ENCODE peak calls at places on chromosomes 4 and X, in nine cellular contexts. B is IMR-90, A is body of pancreas, E is uterus, G is esophagus muscularis mucosa, I is ovary, D is H1, S is GM12878, L is NB4. O is an unnamed sample.

GRCh38 chr4:57083107-57083506 is 27.1 kb downstream of the IGFBP7 start:
- DNase-seq in B (peak), A (no peak), E (no peak), G (no peak), I (no peak), D (no peak), S (no peak), L (no peak), O (no peak)

GRCh38 chr4:156677136-156677535 is 294.5 kb downstream of the PDGFC start:
- DNase-seq in B (no peak), A (no peak), E (no peak), G (no peak), I (no peak), D (peak), S (no peak), L (peak), O (peak)

GRCh38 chrX:80808160-80808735 is 1.4 kb downstream of the BRWD3 start:
- DNase-seq in B (peak), A (peak), E (peak), G (no peak), I (peak), D (no peak), S (peak), L (peak), O (peak)

GRCh38 chrX:145405012-145405411 is 157.7 kb downstream of the SPANXN1 start:
- DNase-seq in B (peak), A (peak), E (no peak), G (no peak), I (no peak), D (no peak), S (no peak), L (peak), O (peak)

GRCh38 chr4:79364048-79364447 is 38.2 kb upstream of the NAA11 start:
- DNase-seq in B (no peak), A (no peak), E (no peak), G (no peak), I (no peak), D (no peak), S (no peak), L (no peak), O (no peak)

GRCh38 chrX:106698693-106699092 is 27.8 kb upstream of the RNF128 start:
- DNase-seq in B (peak), A (no peak), E (no peak), G (no peak), I (no peak), D (no peak), S (no peak), L (no peak), O (no peak)

GRCh38 chr4:172055498-172055897 is 242.3 kb downstream of the GALNTL6 start:
- DNase-seq in B (no peak), A (no peak), E (no peak), G (no peak), I (no peak), D (no peak), S (no peak), L (no peak), O (no peak)

GRCh38 chr4:47218631-47219030 is 187.3 kb downstream of the GABRB1 start:
- DNase-seq in B (no peak), A (no peak), E (no peak), G (no peak), I (no peak), D (no peak), S (no peak), L (no peak), O (no peak)

GRCh38 chr4:11505225-11505971 is 76.7 kb upstream of the HS3ST1 start:
- DNase-seq in B (no peak), A (peak), E (no peak), G (no peak), I (no peak), D (no peak), S (no peak), L (peak), O (no peak)

GRCh38 chrX:13085533-13085932 is 41.1 kb upstream of the FAM9C start:
- DNase-seq in B (no peak), A (no peak), E (no peak), G (no peak), I (no peak), D (no peak), S (peak), L (peak), O (no peak)

GRCh38 chr4:157994863-157995262 is 178.0 kb downstream of the GASK1B start:
- DNase-seq in B (no peak), A (no peak), E (no peak), G (no peak), I (no peak), D (no peak), S (no peak), L (no peak), O (no peak)

GRCh38 chr4:176622251-176622968 is 170.3 kb downstream of the VEGFC start:
- DNase-seq in B (peak), A (no peak), E (no peak), G (no peak), I (no peak), D (no peak), S (no peak), L (no peak), O (no peak)

GRCh38 chr4:109801895-109802319 is at the start of gene CFI:
- DNase-seq in B (peak), A (no peak), E (no peak), G (no peak), I (no peak), D (no peak), S (no peak), L (no peak), O (no peak)

GRCh38 chr4:156475322-156475721 is 496.3 kb downstream of the PDGFC start:
- DNase-seq in B (peak), A (no peak), E (no peak), G (no peak), I (no peak), D (no peak), S (no peak), L (peak), O (peak)

GRCh38 chr4:159435561-159436023 is 332.7 kb downstream of the RAPGEF2 start:
- DNase-seq in B (no peak), A (no peak), E (no peak), G (no peak), I (no peak), D (no peak), S (peak), L (peak), O (no peak)

GRCh38 chrX:71098951-71099506 is 3.4 kb downstream of the FOXO4 start:
- DNase-seq in B (no peak), A (no peak), E (no peak), G (no peak), I (no peak), D (no peak), S (no peak), L (no peak), O (no peak)

GRCh38 chr4:21476753-21477152 is 471.8 kb downstream of the KCNIP4 start:
- DNase-seq in B (no peak), A (no peak), E (no peak), G (no peak), I (no peak), D (peak), S (no peak), L (peak), O (no peak)

GRCh38 chr4:122346503-122346902 is 32.3 kb upstream of the ADAD1 start:
- DNase-seq in B (no peak), A (no peak), E (no peak), G (no peak), I (no peak), D (no peak), S (no peak), L (no peak), O (no peak)

GRCh38 chrX:68354869-68355628 is 78.2 kb downstream of the OPHN1 start:
- DNase-seq in B (peak), A (no peak), E (no peak), G (no peak), I (no peak), D (no peak), S (no peak), L (no peak), O (no peak)

GRCh38 chr4:86233681-86234080 is 126.2 kb downstream of the MAPK10 start:
- DNase-seq in B (peak), A (no peak), E (no peak), G (no peak), I (no peak), D (no peak), S (no peak), L (no peak), O (no peak)

GRCh38 chrX:17842769-17843525 is 18.2 kb downstream of the RAI2 start:
- DNase-seq in B (no peak), A (no peak), E (no peak), G (no peak), I (no peak), D (no peak), S (no peak), L (peak), O (no peak)

GRCh38 chrX:122154019-122154418 is 1030.1 kb upstream of the GRIA3 start:
- DNase-seq in B (no peak), A (no peak), E (no peak), G (no peak), I (no peak), D (no peak), S (no peak), L (no peak), O (no peak)

GRCh38 chr4:7813674-7814073 is 126.0 kb downstream of the AFAP1 start:
- DNase-seq in B (peak), A (peak), E (no peak), G (no peak), I (no peak), D (no peak), S (no peak), L (no peak), O (no peak)

GRCh38 chr4:47010347-47011188 is 17.2 kb upstream of the GABRA4 start:
- DNase-seq in B (no peak), A (no peak), E (no peak), G (no peak), I (no peak), D (no peak), S (peak), L (peak), O (peak)

GRCh38 chr4:509374-509676 is 10.3 kb downstream of the PIGG start:
- DNase-seq in B (no peak), A (no peak), E (no peak), G (no peak), I (no peak), D (no peak), S (no peak), L (no peak), O (no peak)

GRCh38 chr4:159269143-159269542 is 166.3 kb downstream of the RAPGEF2 start:
- DNase-seq in B (no peak), A (no peak), E (no peak), G (no peak), I (no peak), D (no peak), S (no peak), L (no peak), O (no peak)

GRCh38 chr4:11765849-11766453 is 337.3 kb upstream of the HS3ST1 start:
- DNase-seq in B (peak), A (no peak), E (no peak), G (no peak), I (peak), D (peak), S (no peak), L (peak), O (peak)

GRCh38 chr4:40681600-40682297 is 52.1 kb upstream of the RBM47 start:
- DNase-seq in B (no peak), A (no peak), E (no peak), G (no peak), I (no peak), D (no peak), S (no peak), L (no peak), O (no peak)

GRCh38 chrX:18354369-18355329 is at the start of gene SCML2:
- DNase-seq in B (peak), A (peak), E (peak), G (no peak), I (peak), D (no peak), S (no peak), L (peak), O (peak)

GRCh38 chr4:104487105-104487504 is 7.6 kb downstream of the CXXC4 start:
- DNase-seq in B (no peak), A (peak), E (no peak), G (no peak), I (no peak), D (no peak), S (no peak), L (no peak), O (no peak)

GRCh38 chr4:7264694-7265093 is 72.4 kb downstream of the SORCS2 start:
- DNase-seq in B (no peak), A (no peak), E (no peak), G (no peak), I (no peak), D (no peak), S (no peak), L (no peak), O (no peak)

GRCh38 chr4:82715731-82716617 is 82.6 kb downstream of the SCD5 start:
- DNase-seq in B (peak), A (no peak), E (no peak), G (no peak), I (no peak), D (no peak), S (no peak), L (peak), O (no peak)

GRCh38 chr4:145154573-145154972 is 25.8 kb downstream of the OTUD4 start:
- DNase-seq in B (peak), A (peak), E (no peak), G (no peak), I (no peak), D (no peak), S (no peak), L (no peak), O (peak)

GRCh38 chrX:39532761-39533160 is 565.0 kb downstream of the BCOR start:
- DNase-seq in B (no peak), A (no peak), E (no peak), G (no peak), I (no peak), D (no peak), S (no peak), L (no peak), O (no peak)

GRCh38 chrX:39525758-39526157 is 572.0 kb downstream of the BCOR start:
- DNase-seq in B (no peak), A (no peak), E (no peak), G (no peak), I (no peak), D (no peak), S (no peak), L (no peak), O (no peak)

GRCh38 chrX:39528161-39528560 is 569.6 kb downstream of the BCOR start:
- DNase-seq in B (no peak), A (no peak), E (no peak), G (no peak), I (no peak), D (no peak), S (no peak), L (no peak), O (no peak)

GRCh38 chrX:39527045-39527444 is 570.7 kb downstream of the BCOR start:
- DNase-seq in B (peak), A (no peak), E (no peak), G (no peak), I (no peak), D (no peak), S (no peak), L (peak), O (no peak)
- TF ChIP-seq POLR2A in B (no peak), A (no peak), E (no peak), G (no peak), I (no peak), D (no peak), S (no peak), L (no peak), O (no peak)

GRCh38 chr4:112636688-112637551 is at the start of the genes LARP7 and ZGRF1:
- DNase-seq in B (peak), A (peak), E (peak), G (peak), I (peak), D (peak), S (peak), L (peak), O (peak)
- TF ChIP-seq POLR2A in B (peak), A (peak), E (peak), G (no peak), I (peak), D (peak), S (peak), L (peak), O (peak)

GRCh38 chrX:102659790-102660757 is 8.8 kb downstream of the GPRASP1 start:
- DNase-seq in B (peak), A (peak), E (peak), G (peak), I (peak), D (no peak), S (peak), L (peak), O (peak)
- TF ChIP-seq POLR2A in B (no peak), A (peak), E (peak), G (no peak), I (no peak), D (peak), S (peak), L (no peak), O (peak)

GRCh38 chrX:49199315-49199595 is 738 bp downstream of the SYP start:
- DNase-seq in B (no peak), A (no peak), E (no peak), G (no peak), I (no peak), D (no peak), S (no peak), L (no peak), O (no peak)

GRCh38 chrX:49202022-49202421 is 2.0 kb upstream of the SYP start:
- DNase-seq in B (no peak), A (no peak), E (no peak), G (no peak), I (no peak), D (no peak), S (no peak), L (no peak), O (no peak)

GRCh38 chrX:49197543-49198087 is 2.4 kb downstream of the SYP start:
- DNase-seq in B (no peak), A (no peak), E (no peak), G (no peak), I (no peak), D (no peak), S (no peak), L (no peak), O (no peak)

GRCh38 chrX:49198540-49199314 is 1.3 kb downstream of the SYP start:
- DNase-seq in B (no peak), A (no peak), E (no peak), G (no peak), I (no peak), D (no peak), S (no peak), L (no peak), O (no peak)

DNA sequence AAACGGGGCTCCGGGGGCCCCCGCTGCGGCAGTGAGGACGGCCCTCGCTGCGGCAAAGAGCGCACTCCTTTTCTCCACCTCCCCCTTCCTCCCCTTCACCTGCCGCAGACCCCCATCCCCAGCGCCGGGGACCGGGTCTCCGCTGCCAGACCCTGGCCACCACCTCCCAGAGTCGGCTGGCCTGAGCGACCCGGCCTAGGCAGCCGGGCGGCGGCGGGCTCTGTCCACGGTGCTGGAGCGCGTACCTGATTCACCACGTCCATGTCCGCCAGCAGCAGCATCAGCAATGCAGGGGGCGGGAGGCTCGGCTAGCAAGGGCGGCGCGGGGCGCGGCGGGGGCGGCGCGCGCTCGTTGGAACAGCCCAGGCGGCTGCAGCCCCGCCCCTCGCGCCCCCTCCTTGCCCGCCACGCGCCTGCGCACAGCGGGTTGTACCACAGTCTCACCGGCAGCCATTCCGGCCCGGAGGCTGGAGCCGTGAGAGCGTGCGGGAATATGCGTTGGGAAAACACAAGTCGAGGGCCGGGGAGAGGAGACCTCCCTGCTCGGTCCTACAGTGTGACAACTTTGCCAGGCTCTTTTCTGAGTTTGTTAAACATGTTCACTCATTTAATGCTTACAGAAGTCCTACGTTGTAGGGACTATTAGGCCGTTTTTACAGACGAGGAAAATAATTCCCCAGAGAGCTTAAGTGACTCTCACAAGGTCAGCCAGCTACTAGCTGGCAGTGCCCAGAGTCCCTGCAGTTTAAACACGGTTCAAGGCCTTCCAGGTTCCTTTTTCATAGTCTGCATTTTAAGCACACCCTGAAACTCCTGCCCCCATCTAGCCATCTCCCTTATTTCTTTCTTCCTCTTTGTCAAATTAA is at the start of gene SYP:
- DNase-seq in B (peak), A (peak), E (peak), G (peak), I (peak), D (peak), S (no peak), L (peak), O (peak)
- TF ChIP-seq POLR2A in B (no peak), A (peak), E (peak), G (peak), I (peak), D (peak), S (peak), L (peak), O (peak)

GRCh38 chrX:56995271-56995994 is at the start of gene SPIN3:
- DNase-seq in B (peak), A (peak), E (peak), G (peak), I (peak), D (peak), S (peak), L (peak), O (peak)
- TF ChIP-seq POLR2A in B (no peak), A (peak), E (peak), G (no peak), I (peak), D (peak), S (peak), L (no peak), O (no peak)

DNA sequence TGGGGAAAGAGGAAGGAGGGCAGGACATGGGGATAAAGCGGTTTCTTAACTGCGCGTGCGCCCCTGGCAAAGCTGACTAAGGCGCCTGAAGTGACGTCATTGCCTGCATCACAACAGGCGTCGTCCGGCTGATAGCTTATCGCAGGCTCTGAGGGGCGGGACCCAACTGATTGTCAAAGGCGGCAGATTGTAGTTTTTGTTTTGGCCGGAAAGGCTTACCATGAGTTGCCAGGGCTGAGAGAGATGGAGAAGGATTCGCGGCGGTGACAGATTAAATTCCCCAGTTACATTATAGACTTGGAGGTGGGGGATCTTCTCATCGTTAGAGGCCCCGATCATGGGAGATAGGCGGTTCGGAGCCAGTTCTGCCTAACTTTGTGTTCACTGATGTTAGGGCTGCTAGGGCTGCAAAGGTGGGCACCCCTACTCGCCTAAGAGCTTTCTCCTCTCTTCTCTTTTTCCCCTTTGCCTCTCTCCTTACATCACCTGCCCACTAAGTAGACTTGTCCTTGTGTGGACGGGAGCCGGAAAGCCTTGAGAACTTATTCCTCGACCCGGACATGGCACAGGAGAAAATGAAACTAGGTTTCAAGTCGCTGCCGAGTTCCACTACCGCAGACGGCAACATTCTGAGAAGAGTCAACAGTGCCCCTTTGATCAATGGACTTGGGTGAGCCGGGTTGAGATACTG is 148.9 kb upstream of the PLAC1 start:
- DNase-seq in B (peak), A (peak), E (peak), G (peak), I (peak), D (no peak), S (peak), L (peak), O (peak)
- TF ChIP-seq POLR2A in B (peak), A (peak), E (peak), G (no peak), I (peak), D (peak), S (peak), L (peak), O (peak)

GRCh38 chr4:87322754-87323153 is at the start of gene HSD17B13:
- DNase-seq in B (no peak), A (peak), E (no peak), G (no peak), I (no peak), D (no peak), S (no peak), L (no peak), O (no peak)
- TF ChIP-seq POLR2A in B (no peak), A (no peak), E (no peak), G (no peak), I (no peak), D (no peak), S (no peak), L (no peak), O (no peak)